ENCODE peak calls at places on chromosome 12, in seven cellular contexts. P is neuronal stem cell, Z is cortex of kidney, N is NCI-H2081, S is hypothalamus, Q is tibial artery, F is transverse colon. D is an unnamed sample.

GRCh38 chr12:54970741-54971140 is 13.8 kb downstream of the TESPA1 start:
- DNase-seq in P (no peak), Z (no peak), N (no peak), S (no peak), Q (no peak), F (no peak), D (no peak)

GRCh38 chr12:45509187-45509586 is 220.3 kb upstream of the ARID2 start:
- DNase-seq in P (no peak), Z (no peak), N (no peak), S (no peak), Q (no peak), F (no peak), D (no peak)

GRCh38 chr12:42180990-42181611 is 36.4 kb upstream of the GXYLT1 start:
- DNase-seq in P (no peak), Z (no peak), N (no peak), S (no peak), Q (no peak), F (no peak), D (no peak)

GRCh38 chr12:124359671-124360581 is 65.0 kb downstream of the RFLNA start:
- DNase-seq in P (no peak), Z (no peak), N (peak; percentile 86), S (peak; percentile 47), Q (peak; percentile 96), F (peak; percentile 78), D (peak; percentile 25)

GRCh38 chr12:84874125-84874824 is 38.3 kb downstream of the SLC6A15 start:
- DNase-seq in P (peak; percentile 55), Z (no peak), N (peak; percentile 66), S (no peak), Q (no peak), F (no peak), D (no peak)

GRCh38 chr12:79919762-79920161 is 15.1 kb downstream of the PPP1R12A start:
- DNase-seq in P (no peak), Z (no peak), N (no peak), S (no peak), Q (no peak), F (no peak), D (no peak)

GRCh38 chr12:132559652-132560420 is 50.5 kb downstream of the LRCOL1 start:
- DNase-seq in P (no peak), Z (no peak), N (peak; percentile 79), S (peak; percentile 20), Q (no peak), F (peak; percentile 51), D (peak; percentile 22)

GRCh38 chr12:29176951-29177350 is 27.9 kb downstream of the FAR2 start:
- DNase-seq in P (no peak), Z (no peak), N (no peak), S (no peak), Q (no peak), F (no peak), D (no peak)

GRCh38 chr12:66048843-66049537 is 81.6 kb downstream of the LLPH start:
- DNase-seq in P (no peak), Z (no peak), N (no peak), S (no peak), Q (no peak), F (no peak), D (no peak)

GRCh38 chr12:1103632-1104031 is 112.6 kb downstream of the ERC1 start:
- DNase-seq in P (no peak), Z (no peak), N (no peak), S (no peak), Q (no peak), F (no peak), D (no peak)

GRCh38 chr12:98678946-98679610 is 34.0 kb downstream of the APAF1 start:
- DNase-seq in P (no peak), Z (no peak), N (no peak), S (no peak), Q (no peak), F (no peak), D (no peak)

GRCh38 chr12:54036620-54037359 is 3.9 kb downstream of the HOXC5 start:
- DNase-seq in P (no peak), Z (no peak), N (no peak), S (no peak), Q (no peak), F (no peak), D (peak; percentile 79)

GRCh38 chr12:112992541-112993398 is 14.5 kb downstream of the OAS2 start:
- DNase-seq in P (peak; percentile 38), Z (no peak), N (peak; percentile 33), S (no peak), Q (no peak), F (peak; percentile 54), D (no peak)

GRCh38 chr12:11016937-11017336 is 5.5 kb downstream of the TAS2R19 start:
- DNase-seq in P (no peak), Z (no peak), N (no peak), S (no peak), Q (no peak), F (peak; percentile 16), D (no peak)

GRCh38 chr12:132399092-132400010 is 70.0 kb upstream of the GALNT9 start:
- DNase-seq in P (no peak), Z (no peak), N (no peak), S (no peak), Q (peak; percentile 13), F (no peak), D (no peak)

D was measured in NCI-H187.